ENCODE peak calls at places on chromosomes 3 and 15, in ten cellular contexts. D is kidney epithelial cell; Y is uterus; E is bronchial epithelial cell; L is lower lobe of right lung; A is A549; I is PC-9; U is CD4-positive, alpha-beta T cell; W is cardiac fibroblast; N is IMR-90. K is an unnamed sample.

GRCh38 chr3:127729556-127730056 is 56.9 kb downstream of the ABTB1 start:
- DNase-seq in D (no peak), Y (no peak), E (no peak), L (no peak), A (no peak), I (no peak), U (no peak), W (peak), N (peak), K (no peak)

GRCh38 chr3:61381745-61382392 is 130.6 kb upstream of the FHIT start:
- DNase-seq in D (no peak), Y (no peak), E (peak), L (no peak), A (peak), I (peak), U (no peak), W (peak), N (peak), K (no peak)

GRCh38 chr3:45536316-45536715 is 58.2 kb upstream of the LIMD1 start:
- DNase-seq in D (no peak), Y (no peak), E (no peak), L (no peak), A (no peak), I (no peak), U (no peak), W (no peak), N (no peak), K (no peak)

GRCh38 chr3:34180532-34180931 is 382.1 kb downstream of the PDCD6IP start:
- DNase-seq in D (no peak), Y (no peak), E (no peak), L (no peak), A (no peak), I (no peak), U (no peak), W (no peak), N (no peak), K (no peak)

GRCh38 chr3:46849098-46849631 is 14.1 kb downstream of the MYL3 start:
- DNase-seq in D (no peak), Y (no peak), E (no peak), L (no peak), A (no peak), I (no peak), U (no peak), W (no peak), N (no peak), K (no peak)

GRCh38 chr3:99407257-99407656 is 231.1 kb upstream of the COL8A1 start:
- DNase-seq in D (no peak), Y (no peak), E (no peak), L (no peak), A (no peak), I (no peak), U (no peak), W (no peak), N (peak), K (no peak)

GRCh38 chr3:170714151-170714550 is 128.3 kb upstream of the SLC7A14 start:
- DNase-seq in D (no peak), Y (no peak), E (peak), L (no peak), A (no peak), I (peak), U (no peak), W (peak), N (peak), K (no peak)

GRCh38 chr3:177481329-177481728 is 284.0 kb upstream of the TBL1XR1 start:
- DNase-seq in D (no peak), Y (no peak), E (no peak), L (no peak), A (no peak), I (no peak), U (no peak), W (no peak), N (no peak), K (no peak)

GRCh38 chr15:62766599-62766998 is 275.9 kb upstream of the TPM1 start:
- DNase-seq in D (no peak), Y (no peak), E (no peak), L (no peak), A (no peak), I (no peak), U (no peak), W (no peak), N (no peak), K (no peak)

GRCh38 chr3:55585856-55586255 is 98.8 kb upstream of the WNT5A start:
- DNase-seq in D (no peak), Y (no peak), E (no peak), L (no peak), A (no peak), I (no peak), U (no peak), W (no peak), N (no peak), K (no peak)

GRCh38 chr3:171348121-171348520 is 112.1 kb downstream of the TNIK start:
- DNase-seq in D (no peak), Y (no peak), E (no peak), L (no peak), A (no peak), I (no peak), U (no peak), W (peak), N (no peak), K (no peak)

GRCh38 chr3:43995078-43995928 is 246.4 kb upstream of the TOPAZ1 start:
- DNase-seq in D (no peak), Y (no peak), E (peak), L (peak), A (peak), I (peak), U (no peak), W (peak), N (no peak), K (no peak)

GRCh38 chr3:46693897-46694235 is 387 bp upstream of the ALS2CL start:
- DNase-seq in D (no peak), Y (no peak), E (no peak), L (peak), A (no peak), I (no peak), U (peak), W (no peak), N (no peak), K (no peak)

GRCh38 chr15:70741107-70741511 is 22.2 kb downstream of the UACA start:
- DNase-seq in D (no peak), Y (peak), E (peak), L (no peak), A (peak), I (peak), U (no peak), W (peak), N (peak), K (no peak)

GRCh38 chr3:8080464-8080863 is 421.2 kb upstream of the LMCD1 start:
- DNase-seq in D (no peak), Y (no peak), E (no peak), L (no peak), A (no peak), I (no peak), U (no peak), W (no peak), N (no peak), K (no peak)

GRCh38 chr3:110902453-110903085 is 169.0 kb upstream of the NECTIN3 start:
- DNase-seq in D (no peak), Y (no peak), E (no peak), L (no peak), A (no peak), I (no peak), U (no peak), W (no peak), N (no peak), K (no peak)

GRCh38 chr3:125990253-125990970 is 21.4 kb downstream of the ROPN1B start:
- DNase-seq in D (peak), Y (peak), E (peak), L (peak), A (peak), I (peak), U (peak), W (peak), N (peak), K (peak)

GRCh38 chr3:38151667-38152265 is 13.3 kb downstream of the MYD88 start:
- DNase-seq in D (no peak), Y (no peak), E (peak), L (no peak), A (peak), I (peak), U (no peak), W (peak), N (no peak), K (no peak)

GRCh38 chr15:63054985-63055384 is 12.4 kb downstream of the TPM1 start:
- DNase-seq in D (no peak), Y (no peak), E (no peak), L (no peak), A (peak), I (no peak), U (no peak), W (peak), N (no peak), K (no peak)

GRCh38 chr15:101407966-101408775 is 81.3 kb downstream of the PCSK6 start:
- DNase-seq in D (no peak), Y (no peak), E (no peak), L (no peak), A (no peak), I (no peak), U (no peak), W (no peak), N (no peak), K (no peak)

GRCh38 chr15:58520936-58521292 is 89.1 kb downstream of the LIPC start:
- DNase-seq in D (no peak), Y (no peak), E (no peak), L (no peak), A (no peak), I (no peak), U (no peak), W (no peak), N (no peak), K (no peak)

GRCh38 chr3:193046369-193046768 is 128.7 kb upstream of the MB21D2 start:
- DNase-seq in D (no peak), Y (no peak), E (no peak), L (no peak), A (no peak), I (no peak), U (no peak), W (no peak), N (no peak), K (no peak)

GRCh38 chr15:49096090-49096750 is 50.0 kb upstream of the SECISBP2L start:
- DNase-seq in D (no peak), Y (no peak), E (no peak), L (no peak), A (no peak), I (no peak), U (no peak), W (no peak), N (no peak), K (no peak)

GRCh38 chr15:91426412-91426811 is 326.4 kb downstream of the SV2B start:
- DNase-seq in D (peak), Y (no peak), E (peak), L (no peak), A (no peak), I (peak), U (no peak), W (peak), N (no peak), K (no peak)

GRCh38 chr15:41462396-41462795 is 31.3 kb upstream of the ITPKA start:
- DNase-seq in D (no peak), Y (no peak), E (no peak), L (no peak), A (no peak), I (no peak), U (no peak), W (no peak), N (peak), K (no peak)

GRCh38 chr15:27956285-27956684 is 142.8 kb downstream of the OCA2 start:
- DNase-seq in D (no peak), Y (no peak), E (peak), L (no peak), A (no peak), I (no peak), U (no peak), W (no peak), N (no peak), K (no peak)

GRCh38 chr3:8464668-8465067 is 37.0 kb upstream of the LMCD1 start:
- DNase-seq in D (no peak), Y (no peak), E (no peak), L (no peak), A (no peak), I (no peak), U (no peak), W (no peak), N (no peak), K (no peak)

GRCh38 chr3:177820683-177821316 is 623.5 kb upstream of the TBL1XR1 start:
- DNase-seq in D (no peak), Y (no peak), E (no peak), L (no peak), A (no peak), I (no peak), U (no peak), W (peak), N (peak), K (no peak)

GRCh38 chr3:94927175-94927574 is 864.3 kb downstream of the NSUN3 start:
- DNase-seq in D (no peak), Y (no peak), E (no peak), L (no peak), A (no peak), I (no peak), U (no peak), W (no peak), N (no peak), K (no peak)

DNA sequence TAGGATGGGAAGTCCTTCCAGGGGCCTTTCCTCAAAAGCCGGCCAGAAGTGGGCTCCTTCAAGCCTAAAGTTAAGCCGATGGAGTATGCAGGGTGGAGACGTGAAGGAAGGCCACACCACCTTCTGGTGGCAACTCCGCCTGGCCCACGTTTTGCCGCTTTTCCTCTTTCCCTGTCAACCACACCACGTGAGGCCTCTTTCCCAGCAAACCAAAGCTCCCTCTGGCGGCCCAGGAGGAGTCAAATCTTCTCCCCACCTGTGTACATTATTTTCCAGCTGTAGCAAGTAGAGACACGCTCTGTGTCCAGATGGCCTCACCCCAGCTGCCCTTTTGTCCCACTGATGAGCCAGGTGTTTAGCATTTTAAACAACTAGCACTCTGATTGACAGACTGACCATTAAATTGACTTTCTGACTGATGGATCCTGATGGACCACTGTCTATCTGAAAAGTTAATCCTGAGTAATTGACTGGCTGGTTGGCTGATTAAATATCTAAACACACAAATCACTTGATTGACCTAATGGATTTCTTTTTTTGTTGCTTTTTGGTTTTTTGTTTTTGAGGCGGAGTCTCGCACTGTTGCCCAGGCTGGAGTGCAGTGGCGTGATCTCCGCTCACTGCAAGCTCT is 59.6 kb upstream of the ZBTB38 start:
- DNase-seq in D (no peak), Y (peak), E (peak), L (peak), A (peak), I (peak), U (no peak), W (peak), N (peak), K (peak)
- TF ChIP-seq CTCF in D (peak), Y (peak), E (peak), L (peak), A (peak), I (peak), U (no peak), W (peak), N (peak), K (peak)

GRCh38 chr15:98126326-98127090 is 166.0 kb downstream of the ARRDC4 start:
- DNase-seq in D (no peak), Y (no peak), E (peak), L (no peak), A (no peak), I (no peak), U (no peak), W (no peak), N (no peak), K (no peak)
- TF ChIP-seq CTCF in D (no peak), Y (no peak), E (no peak), L (no peak), A (no peak), I (no peak), U (no peak), W (no peak), N (no peak), K (no peak)

GRCh38 chr3:11379238-11379823 is 107.1 kb downstream of the ATG7 start:
- DNase-seq in D (no peak), Y (no peak), E (peak), L (no peak), A (peak), I (no peak), U (no peak), W (peak), N (peak), K (peak)
- TF ChIP-seq CTCF in D (peak), Y (peak), E (peak), L (peak), A (peak), I (peak), U (peak), W (peak), N (peak), K (peak)

GRCh38 chr15:85840802-85841152 is 46.1 kb upstream of the KLHL25 start:
- DNase-seq in D (no peak), Y (no peak), E (no peak), L (no peak), A (no peak), I (no peak), U (no peak), W (no peak), N (no peak), K (no peak)
- TF ChIP-seq CTCF in D (no peak), Y (no peak), E (no peak), L (no peak), A (no peak), I (no peak), U (peak), W (no peak), N (no peak), K (peak)

GRCh38 chr15:80180468-80180867 is 27.7 kb downstream of the FAH start:
- DNase-seq in D (no peak), Y (no peak), E (no peak), L (no peak), A (no peak), I (no peak), U (no peak), W (no peak), N (no peak), K (no peak)
- TF ChIP-seq CTCF in D (no peak), Y (no peak), E (no peak), L (no peak), A (no peak), I (no peak), U (no peak), W (no peak), N (no peak), K (no peak)

GRCh38 chr3:122314467-122314866 is 10.6 kb upstream of the CSTA start:
- DNase-seq in D (no peak), Y (no peak), E (peak), L (no peak), A (no peak), I (peak), U (no peak), W (peak), N (peak), K (no peak)
- TF ChIP-seq CTCF in D (no peak), Y (no peak), E (no peak), L (no peak), A (no peak), I (no peak), U (no peak), W (no peak), N (no peak), K (no peak)

GRCh38 chr15:65929573-65929972 is 60.3 kb downstream of the RAB11A start:
- DNase-seq in D (no peak), Y (no peak), E (no peak), L (no peak), A (no peak), I (no peak), U (no peak), W (no peak), N (no peak), K (no peak)

GRCh38 chr15:65926899-65927298 is 57.6 kb downstream of the RAB11A start:
- DNase-seq in D (no peak), Y (no peak), E (no peak), L (no peak), A (no peak), I (no peak), U (no peak), W (no peak), N (no peak), K (no peak)

GRCh38 chr15:65925338-65925737 is 56.0 kb downstream of the RAB11A start:
- DNase-seq in D (no peak), Y (no peak), E (no peak), L (no peak), A (no peak), I (no peak), U (no peak), W (no peak), N (no peak), K (no peak)

GRCh38 chr15:65926459-65926858 is 57.2 kb downstream of the RAB11A start:
- DNase-seq in D (no peak), Y (no peak), E (no peak), L (no peak), A (no peak), I (no peak), U (no peak), W (no peak), N (no peak), K (no peak)

DNA sequence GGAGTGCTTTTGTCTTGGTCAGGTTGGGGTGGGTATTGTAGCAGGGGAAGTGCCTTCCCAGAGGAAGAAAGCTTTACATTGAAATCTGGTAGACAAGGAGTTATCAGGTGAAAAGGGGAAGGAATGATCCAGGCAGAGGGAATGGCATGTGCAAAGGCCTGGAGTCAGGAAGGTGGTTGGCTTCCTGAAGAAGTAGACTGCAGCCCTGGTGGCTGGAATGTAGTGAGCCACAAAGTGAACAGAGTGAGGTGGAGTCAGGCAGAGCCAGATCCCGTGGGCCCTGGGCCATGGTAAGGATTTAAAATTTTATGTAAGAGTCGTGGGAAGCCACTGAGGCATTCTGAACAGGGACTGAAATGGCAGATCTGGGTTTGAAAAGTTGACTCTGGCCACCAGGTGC is 58.3 kb downstream of the RAB11A start:
- DNase-seq in D (no peak), Y (no peak), E (no peak), L (no peak), A (peak), I (no peak), U (no peak), W (no peak), N (no peak), K (no peak)
- TF ChIP-seq CTCF in D (peak), Y (no peak), E (peak), L (no peak), A (no peak), I (peak), U (no peak), W (peak), N (peak), K (no peak)

DNA sequence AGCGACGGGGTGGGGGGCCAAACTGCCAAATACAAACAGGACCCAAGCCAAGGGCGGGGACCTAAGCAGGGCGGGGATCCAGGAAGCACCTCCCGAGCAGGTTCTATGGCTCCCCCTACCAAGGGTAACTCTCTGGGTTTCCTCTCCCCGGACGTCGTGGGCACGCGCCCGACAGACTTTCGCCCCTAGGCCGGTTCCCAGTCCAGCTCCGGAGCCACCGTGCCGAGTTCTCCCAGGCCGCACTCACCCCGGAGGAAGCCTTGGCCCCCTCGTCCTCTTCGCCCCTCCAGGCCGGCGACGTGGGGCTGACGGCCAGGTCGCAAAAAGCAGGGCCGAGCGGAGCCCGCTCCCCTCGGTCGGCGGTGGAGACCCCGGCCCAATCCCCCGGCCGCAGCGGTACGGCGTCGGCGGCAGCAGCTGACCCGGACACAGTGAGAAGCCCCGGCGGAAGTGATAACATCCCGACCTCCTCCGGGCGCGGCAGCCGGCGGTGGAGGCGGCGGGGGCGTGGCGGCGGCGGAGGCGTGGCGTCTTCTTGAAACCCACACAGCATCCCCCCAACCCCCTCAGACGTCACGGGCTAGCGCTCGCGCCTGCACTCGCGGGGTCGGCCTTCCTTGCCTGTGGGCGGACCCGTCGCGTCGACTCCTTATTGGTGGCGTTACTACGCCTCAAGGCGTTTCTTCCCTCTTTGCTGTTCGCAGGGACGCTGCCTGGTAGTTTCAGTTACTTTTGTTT is at the start of gene BNIP2:
- DNase-seq in D (peak), Y (peak), E (peak), L (peak), A (peak), I (peak), U (peak), W (peak), N (peak), K (peak)
- TF ChIP-seq CTCF in D (no peak), Y (no peak), E (peak), L (no peak), A (no peak), I (no peak), U (no peak), W (no peak), N (no peak), K (no peak)

GRCh38 chr15:75684648-75685047 is 28.0 kb downstream of the CSPG4 start:
- DNase-seq in D (no peak), Y (no peak), E (no peak), L (no peak), A (peak), I (no peak), U (no peak), W (no peak), N (no peak), K (no peak)
- TF ChIP-seq CTCF in D (no peak), Y (no peak), E (no peak), L (no peak), A (no peak), I (no peak), U (no peak), W (no peak), N (no peak), K (no peak)